ENCODE peak calls at places on chromosome X, in eight cellular contexts. R, A, W, O, F, X, N and G are unnamed samples.

GRCh38 chrX:110222497-110223257 is 95.2 kb downstream of the AMMECR1 start:
- DNase-seq in R (no peak), A (no peak), W (no peak), O (no peak), F (no peak), X (no peak), N (no peak), G (no peak)

GRCh38 chrX:134542485-134542884 is 82.5 kb downstream of the HPRT1 start:
- DNase-seq in R (no peak), A (no peak), W (no peak), O (no peak), F (no peak), X (no peak), N (no peak), G (peak)

GRCh38 chrX:71067727-71068051 is 445 bp downstream of the SNX12 start:
- DNase-seq in R (no peak), A (no peak), W (no peak), O (no peak), F (no peak), X (no peak), N (no peak), G (no peak)

GRCh38 chrX:148567229-148567628 is 66.8 kb downstream of the AFF2 start:
- DNase-seq in R (no peak), A (no peak), W (no peak), O (no peak), F (no peak), X (no peak), N (no peak), G (no peak)

GRCh38 chrX:10126044-10126443 is 30.7 kb upstream of the CLCN4 start:
- DNase-seq in R (no peak), A (peak), W (no peak), O (no peak), F (no peak), X (no peak), N (no peak), G (no peak)

GRCh38 chrX:21873063-21873785 is 17.4 kb downstream of the YY2 start:
- DNase-seq in R (no peak), A (no peak), W (no peak), O (no peak), F (no peak), X (no peak), N (no peak), G (no peak)

GRCh38 chrX:26586570-26586969 is 370.6 kb downstream of the MAGEB5 start:
- DNase-seq in R (no peak), A (no peak), W (no peak), O (no peak), F (no peak), X (no peak), N (no peak), G (peak)

GRCh38 chrX:87664381-87664780 is 146.8 kb downstream of the KLHL4 start:
- DNase-seq in R (no peak), A (no peak), W (no peak), O (peak), F (no peak), X (no peak), N (no peak), G (no peak)

GRCh38 chrX:41563881-41564280 is 116.7 kb downstream of the NYX start:
- DNase-seq in R (no peak), A (no peak), W (no peak), O (no peak), F (no peak), X (no peak), N (no peak), G (no peak)

GRCh38 chrX:134694333-134694925 is 36.2 kb upstream of the PLAC1 start:
- DNase-seq in R (no peak), A (no peak), W (no peak), O (no peak), F (no peak), X (no peak), N (no peak), G (no peak)

GRCh38 chrX:131572372-131573014 is 28.6 kb downstream of the OR13H1 start:
- DNase-seq in R (no peak), A (no peak), W (no peak), O (no peak), F (no peak), X (no peak), N (no peak), G (no peak)
- H3K27ac ChIP-seq in R (no peak), A (no peak), W (peak), O (peak), F (no peak), X (no peak), N (no peak), G (no peak)

DNA sequence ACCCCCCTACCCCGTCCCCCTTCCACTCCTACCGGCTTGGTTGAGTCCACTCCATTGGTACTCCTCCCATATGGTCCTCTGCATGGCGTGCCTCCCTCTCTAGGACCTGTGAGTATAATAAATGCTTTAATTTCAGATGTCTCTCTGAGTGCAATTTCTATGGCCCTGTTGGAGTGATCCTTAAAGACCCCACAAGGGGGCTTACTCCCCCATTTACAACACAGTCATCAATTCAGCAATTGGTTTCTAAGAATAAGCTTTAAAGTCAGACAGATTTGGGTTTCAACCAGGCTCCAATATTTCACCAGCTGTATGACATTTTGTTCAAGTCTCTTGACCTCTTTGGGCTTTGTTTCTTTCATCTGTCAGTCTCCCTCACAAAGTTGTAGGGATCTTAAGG is 38.7 kb downstream of the TFDP3 start:
- DNase-seq in R (no peak), A (no peak), W (no peak), O (no peak), F (no peak), X (no peak), N (no peak), G (no peak)
- TF ChIP-seq CTCF in R (no peak), A (no peak), W (peak), O (no peak), F (no peak), X (no peak), N (no peak), G (peak)

DNA sequence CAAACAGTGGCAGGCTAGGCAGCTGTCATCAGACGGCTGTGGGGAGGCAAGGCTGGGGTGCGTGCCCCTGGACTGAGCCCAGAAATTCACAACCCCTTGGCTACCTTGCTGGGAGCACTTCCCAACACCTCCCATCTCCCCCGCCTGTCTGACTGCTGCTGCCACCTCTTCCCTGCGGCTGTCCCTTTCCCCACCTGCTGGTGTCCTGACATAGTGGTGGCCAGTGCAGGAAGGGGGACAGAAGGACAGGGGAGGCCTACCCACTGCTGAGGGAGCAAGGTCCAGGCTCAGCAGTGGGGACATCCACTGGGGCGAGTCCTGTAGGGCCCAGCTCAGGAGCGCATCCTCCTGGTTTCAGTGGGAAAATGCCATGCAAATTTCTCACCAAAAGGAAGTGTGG is 3.4 kb downstream of the ABCD1 start:
- DNase-seq in R (no peak), A (no peak), W (no peak), O (no peak), F (no peak), X (peak), N (no peak), G (no peak)
- H3K27ac ChIP-seq in R (peak), A (no peak), W (no peak), O (no peak), F (no peak), X (peak), N (peak), G (no peak)

GRCh38 chrX:46117234-46117633 is 428.0 kb downstream of the ZNF674 start:
- DNase-seq in R (no peak), A (no peak), W (no peak), O (no peak), F (no peak), X (no peak), N (no peak), G (no peak)
- TF ChIP-seq CTCF in R (no peak), A (no peak), W (no peak), O (no peak), F (no peak), X (no peak), N (no peak), G (no peak)

GRCh38 chrX:7420712-7421111 is 272.8 kb upstream of the PUDP start:
- DNase-seq in R (no peak), A (no peak), W (no peak), O (no peak), F (no peak), X (no peak), N (no peak), G (no peak)
- H3K27ac ChIP-seq in R (no peak), A (no peak), W (no peak), O (no peak), F (no peak), X (no peak), N (no peak), G (no peak)

DNA sequence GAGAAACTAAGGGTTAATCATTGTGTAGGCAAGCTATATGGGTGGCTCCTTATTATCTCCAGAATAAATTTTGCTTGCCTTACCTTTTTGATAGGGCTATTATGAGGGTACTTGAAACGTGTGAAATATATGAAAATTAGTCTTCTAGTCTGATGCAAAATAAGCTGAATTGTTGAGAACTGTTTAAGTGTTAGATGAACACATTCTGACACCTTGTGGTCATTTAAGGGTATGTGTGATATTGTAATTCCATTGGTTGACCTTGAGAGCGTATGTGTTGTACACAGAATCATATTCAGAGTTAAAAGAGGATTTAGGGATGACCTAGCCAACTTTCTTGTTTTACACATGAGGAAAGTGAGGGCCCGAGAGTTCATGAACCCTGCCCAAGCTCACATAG is 44.6 kb upstream of the LINC00632 start:
- DNase-seq in R (no peak), A (no peak), W (no peak), O (peak), F (no peak), X (peak), N (no peak), G (no peak)
- TF ChIP-seq CTCF in R (no peak), A (peak), W (peak), O (peak), F (no peak), X (peak), N (peak), G (peak)

GRCh38 chrX:18984381-18985185 is 669 bp upstream of the PHKA2 start:
- DNase-seq in R (peak), A (peak), W (peak), O (peak), F (peak), X (peak), N (peak), G (peak)

GRCh38 chrX:18983711-18984380 is at the start of gene PHKA2:
- DNase-seq in R (peak), A (peak), W (peak), O (peak), F (peak), X (peak), N (peak), G (peak)

GRCh38 chrX:18981124-18981807 is 2.6 kb downstream of the PHKA2 start:
- DNase-seq in R (no peak), A (no peak), W (no peak), O (no peak), F (no peak), X (peak), N (no peak), G (no peak)

GRCh38 chrX:18985186-18985435 is 1.2 kb upstream of the PHKA2 start:
- DNase-seq in R (no peak), A (no peak), W (no peak), O (peak), F (no peak), X (no peak), N (no peak), G (no peak)
- H3K27ac ChIP-seq in R (peak), A (peak), W (peak), O (peak), F (peak), X (peak), N (peak), G (no peak)

GRCh38 chrX:131675596-131676194 is 131.8 kb downstream of the OR13H1 start:
- DNase-seq in R (no peak), A (no peak), W (peak), O (peak), F (no peak), X (peak), N (no peak), G (peak)
- TF ChIP-seq CTCF in R (no peak), A (no peak), W (peak), O (peak), F (no peak), X (peak), N (peak), G (peak)

GRCh38 chrX:119425050-119425449 is 25.9 kb downstream of the SLC25A43 start:
- DNase-seq in R (no peak), A (no peak), W (no peak), O (no peak), F (no peak), X (no peak), N (no peak), G (peak)
- H3K27ac ChIP-seq in R (no peak), A (no peak), W (no peak), O (no peak), F (no peak), X (no peak), N (no peak), G (no peak)